ENCODE peak calls at places on chromosomes 2 and 18, in five cellular contexts. G, I, L, W and V are unnamed samples.

GRCh38 chr2:27496357-27497287 is at the start of gene GCKR:
- DNase-seq in G (no peak), I (no peak), L (no peak), W (no peak), V (peak)

GRCh38 chr2:182866461-182867369 is at the start of gene FRZB:
- DNase-seq in G (peak), I (peak), L (no peak), W (peak), V (peak)

GRCh38 chr2:64606495-64607363 is 47.0 kb downstream of the SERTAD2 start:
- DNase-seq in G (peak), I (no peak), L (no peak), W (peak), V (peak)

GRCh38 chr2:62054029-62054791 is 141.7 kb upstream of the B3GNT2 start:
- DNase-seq in G (no peak), I (no peak), L (no peak), W (no peak), V (no peak)

GRCh38 chr2:47534179-47534919 is 131.4 kb downstream of the MSH2 start:
- DNase-seq in G (no peak), I (no peak), L (no peak), W (no peak), V (no peak)

GRCh38 chr18:79465392-79465991 is 69.8 kb downstream of the NFATC1 start:
- DNase-seq in G (no peak), I (no peak), L (no peak), W (no peak), V (peak)

GRCh38 chr2:26980971-26981370 is 10.5 kb downstream of the MAPRE3 start:
- DNase-seq in G (no peak), I (no peak), L (no peak), W (no peak), V (no peak)

GRCh38 chr2:117607202-117607601 is 207.3 kb upstream of the DDX18 start:
- DNase-seq in G (no peak), I (no peak), L (no peak), W (no peak), V (no peak)

GRCh38 chr2:102366406-102367112 is 11.0 kb downstream of the IL18R1 start:
- DNase-seq in G (no peak), I (no peak), L (no peak), W (no peak), V (no peak)

GRCh38 chr2:212547716-212548458 is 9.3 kb upstream of the ERBB4 start:
- DNase-seq in G (no peak), I (no peak), L (no peak), W (no peak), V (no peak)

GRCh38 chr18:50721006-50721405 is 98.8 kb downstream of the MRO start:
- DNase-seq in G (no peak), I (no peak), L (no peak), W (no peak), V (no peak)

GRCh38 chr18:50726960-50727589 is 92.7 kb downstream of the MRO start:
- DNase-seq in G (no peak), I (no peak), L (no peak), W (no peak), V (no peak)

GRCh38 chr18:50727721-50728470 is 91.9 kb downstream of the MRO start:
- DNase-seq in G (peak), I (no peak), L (no peak), W (no peak), V (no peak)

GRCh38 chr18:50722311-50722710 is 97.5 kb downstream of the MRO start:
- DNase-seq in G (no peak), I (no peak), L (no peak), W (no peak), V (no peak)

GRCh38 chr18:50724631-50725235 is 95.1 kb downstream of the MRO start:
- DNase-seq in G (peak), I (no peak), L (no peak), W (no peak), V (no peak)
- TF ChIP-seq POLR2A in G (no peak), I (no peak), L (no peak), W (no peak), V (no peak)

GRCh38 chr2:38750011-38750792 is 959 bp downstream of the SRSF7 start:
- DNase-seq in G (peak), I (no peak), L (no peak), W (no peak), V (peak)
- TF ChIP-seq POLR2A in G (peak), I (no peak), L (no peak), W (peak), V (no peak)

GRCh38 chr2:70553584-70554337 is at the start of gene TGFA:
- DNase-seq in G (peak), I (peak), L (peak), W (no peak), V (peak)
- TF ChIP-seq POLR2A in G (no peak), I (no peak), L (peak), W (no peak), V (no peak)

GRCh38 chr2:222102746-222103349 is 195.9 kb downstream of the PAX3 start:
- DNase-seq in G (no peak), I (no peak), L (no peak), W (no peak), V (no peak)
- TF ChIP-seq POLR2A in G (no peak), I (no peak), L (no peak), W (no peak), V (no peak)

DNA sequence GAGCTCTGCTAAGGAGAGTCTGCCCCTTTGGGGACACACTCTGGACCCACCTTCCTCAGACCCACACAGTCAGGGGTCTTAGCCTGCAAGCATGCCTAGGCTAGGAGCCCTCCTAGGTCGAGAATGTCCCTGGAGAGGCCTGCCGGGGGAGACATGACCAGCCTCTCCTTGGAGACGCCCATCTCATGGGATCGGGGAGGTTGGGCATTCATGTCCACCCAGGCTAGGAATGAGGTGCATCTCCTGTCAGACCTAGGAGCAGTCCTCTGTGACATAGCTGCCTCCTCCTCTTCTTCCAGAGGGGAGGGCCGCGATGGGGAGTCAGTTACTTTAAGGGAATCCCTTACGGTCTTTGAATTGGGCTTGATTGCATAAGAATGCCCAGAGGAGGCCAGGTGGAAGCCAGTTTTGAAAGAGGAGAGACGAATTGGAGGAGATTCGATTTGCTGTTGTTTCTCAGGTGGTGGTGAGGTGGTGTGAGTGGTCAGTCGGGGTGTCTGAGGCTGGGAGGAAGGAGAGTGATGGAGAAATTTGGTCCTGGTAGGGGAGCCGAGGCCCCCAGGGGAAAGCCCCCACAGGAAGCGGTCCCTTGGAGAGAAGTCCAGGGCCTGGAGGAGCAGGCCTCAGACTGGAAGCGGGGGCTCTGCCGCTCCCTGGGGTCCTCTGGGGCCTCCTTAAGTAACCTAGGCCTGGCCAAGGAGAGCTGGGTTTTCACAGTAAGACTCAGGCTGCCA is 241.3 kb downstream of the DYSF start:
- DNase-seq in G (no peak), I (no peak), L (no peak), W (no peak), V (no peak)
- TF ChIP-seq POLR2A in G (no peak), I (no peak), L (no peak), W (no peak), V (no peak)

DNA sequence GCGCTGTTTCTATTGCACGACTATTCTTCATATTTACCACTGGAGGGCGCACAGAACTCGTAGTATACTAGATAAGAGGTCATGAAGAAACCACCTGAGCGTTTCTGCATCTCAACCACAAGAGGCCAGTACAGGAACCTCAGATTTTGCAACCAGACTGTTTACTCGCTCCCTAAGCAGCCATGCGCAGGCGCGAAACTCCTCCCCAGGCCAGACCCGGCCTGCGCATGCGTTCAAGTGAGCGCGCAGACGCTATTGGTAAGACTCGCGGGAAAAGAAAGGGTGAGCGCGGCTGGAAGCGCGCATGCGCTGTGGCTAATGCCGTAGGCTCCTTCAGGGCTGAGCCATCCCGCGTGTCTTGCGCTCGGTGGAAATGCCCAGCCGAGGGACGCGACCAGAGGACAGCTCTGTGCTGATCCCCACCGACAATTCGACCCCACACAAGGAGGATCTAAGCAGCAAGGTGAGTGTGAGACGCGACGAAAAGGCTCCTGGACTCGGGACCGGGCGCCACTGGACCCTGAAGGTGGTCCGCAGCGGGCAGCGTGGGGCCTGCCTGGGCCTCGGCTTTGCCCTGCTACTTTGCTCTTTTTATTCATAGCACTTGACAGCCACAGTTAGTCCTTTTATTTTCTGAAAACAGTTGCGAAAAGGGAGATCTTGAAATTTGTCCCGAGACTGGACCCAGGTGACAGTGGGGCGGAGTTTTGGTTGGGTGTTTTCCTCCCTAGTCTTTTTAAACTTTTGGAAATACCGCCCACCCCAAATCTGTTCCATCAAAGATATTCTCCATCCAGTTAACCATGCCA is at the start of gene ASNSD1:
- DNase-seq in G (peak), I (peak), L (peak), W (peak), V (peak)
- TF ChIP-seq POLR2A in G (peak), I (peak), L (peak), W (peak), V (peak)

DNA sequence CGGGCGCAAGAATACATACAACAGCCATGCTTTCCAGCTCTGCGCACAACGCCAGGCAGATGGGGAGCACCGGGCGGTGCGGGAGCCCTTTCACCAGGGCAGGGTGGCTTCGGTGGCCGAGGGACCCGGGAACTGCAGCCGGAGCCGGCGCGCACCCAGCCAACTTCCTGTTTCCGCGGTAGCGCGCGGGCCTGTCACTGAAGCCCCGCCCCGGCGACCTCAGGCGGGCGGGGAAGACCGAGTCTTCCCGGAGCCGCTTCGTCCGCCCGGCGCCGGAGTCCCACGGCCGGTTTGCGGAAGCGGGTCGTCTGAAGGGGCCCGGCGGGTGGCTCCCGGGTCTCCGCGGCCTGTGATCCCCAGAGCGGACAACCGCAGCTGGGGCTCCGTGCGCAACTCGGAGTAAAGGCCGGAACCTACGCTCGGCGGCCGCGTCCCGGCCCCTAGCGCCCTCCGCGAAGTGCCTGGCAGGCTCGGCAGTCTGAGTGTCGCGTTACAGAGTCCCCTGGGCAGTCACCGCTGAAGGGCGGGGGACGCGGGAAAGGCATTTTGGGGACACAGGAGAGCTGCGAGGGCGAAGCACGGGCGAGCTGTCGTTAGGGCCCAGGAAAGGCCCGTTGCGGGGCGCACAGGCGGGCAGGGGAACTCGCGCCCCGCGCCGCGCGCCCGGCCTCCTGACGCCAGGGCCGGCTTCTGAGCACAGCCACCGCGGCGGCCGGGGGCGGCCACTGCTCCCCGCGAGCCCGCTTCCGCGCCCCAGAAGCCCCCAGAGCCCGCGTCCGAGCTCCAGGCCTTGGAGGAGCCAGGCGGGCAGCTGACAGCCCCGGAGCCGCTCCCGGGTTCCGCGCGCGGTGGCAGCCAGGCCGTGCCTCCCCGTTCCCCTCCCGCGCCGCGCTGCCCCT is at the start of gene MPPE1:
- DNase-seq in G (peak), I (peak), L (peak), W (no peak), V (peak)
- TF ChIP-seq POLR2A in G (peak), I (no peak), L (peak), W (peak), V (peak)

DNA sequence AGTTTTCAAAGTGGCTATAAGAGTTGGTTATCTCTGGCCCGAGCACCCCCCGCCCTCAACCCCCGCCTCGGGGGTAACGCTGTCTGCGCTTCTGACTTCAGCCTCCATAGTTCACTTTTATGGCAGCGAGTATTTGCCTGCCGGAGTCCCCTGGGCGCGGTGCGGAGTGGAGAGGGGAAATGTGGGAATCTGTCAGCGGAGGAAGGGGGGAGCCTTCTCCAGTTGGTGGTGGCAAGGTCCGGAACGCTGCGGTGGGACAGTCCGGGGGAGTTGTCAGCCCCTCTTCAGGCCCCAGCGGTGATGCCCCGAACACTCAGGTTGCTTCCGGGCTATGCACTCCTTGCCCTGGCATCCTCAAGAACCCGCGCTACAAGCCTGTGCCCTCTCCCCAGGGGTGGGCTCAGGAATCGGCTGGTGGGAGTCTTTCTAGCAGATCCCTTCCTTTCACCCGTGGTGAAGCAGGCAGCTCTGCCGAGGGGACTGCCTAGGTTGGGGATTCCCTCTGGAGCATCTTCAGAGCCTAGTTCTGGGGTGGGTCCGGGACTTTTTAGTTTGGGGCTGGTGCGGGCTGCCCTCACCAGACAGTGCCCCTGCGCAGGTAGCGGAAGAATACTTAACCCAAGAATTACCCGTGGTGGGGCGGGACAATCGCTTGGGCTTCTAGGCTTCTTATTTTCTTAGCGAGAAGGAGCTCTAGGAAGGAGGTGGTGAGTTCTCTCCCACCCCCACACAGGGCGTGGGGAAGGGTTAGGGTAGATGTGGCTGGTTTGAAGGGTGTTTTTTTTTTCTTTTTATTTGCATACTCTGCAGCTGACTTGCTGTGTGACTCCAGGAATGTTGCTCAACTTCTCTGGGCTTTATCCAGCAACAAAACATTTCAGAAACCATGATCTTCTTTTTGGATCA is 1.6 kb downstream of the ATOH8 start:
- DNase-seq in G (no peak), I (no peak), L (no peak), W (no peak), V (no peak)
- TF ChIP-seq POLR2A in G (no peak), I (no peak), L (no peak), W (no peak), V (no peak)